ENCODE peak calls at places on chromosomes 3 and 15, in five cellular contexts. L, D, E, T and J are unnamed samples.

GRCh38 chr15:40435331-40436089 is 5.2 kb upstream of the BAHD1 start:
- DNase-seq in L (no peak), T (no peak), E (no peak), D (no peak), J (no peak)

GRCh38 chr3:184945886-184946625 is 134.1 kb downstream of the VPS8 start:
- DNase-seq in L (no peak), T (no peak), D (no peak), E (no peak), J (no peak)

GRCh38 chr3:40597441-40597840 is 72.7 kb downstream of the ZNF621 start:
- DNase-seq in L (no peak), D (no peak), T (no peak), E (no peak), J (no peak)

GRCh38 chr3:184629555-184630160 is 68.1 kb downstream of the EPHB3 start:
- DNase-seq in T (peak), L (no peak), E (no peak), D (peak), J (no peak)

GRCh38 chr15:68526269-68526668 is 52.5 kb upstream of the CORO2B start:
- DNase-seq in D (no peak), E (no peak), T (no peak), L (no peak), J (no peak)

GRCh38 chr3:142319912-142320311 is 94.5 kb upstream of the GK5 start:
- DNase-seq in T (no peak), L (no peak), D (no peak), E (no peak), J (no peak)

GRCh38 chr15:29090617-29091466 is 178.8 kb downstream of the NSMCE3 start:
- DNase-seq in E (peak), T (no peak), L (peak), D (no peak), J (no peak)

GRCh38 chr15:71437919-71438318 is 322.6 kb downstream of the THSD4 start:
- DNase-seq in D (no peak), L (no peak), E (no peak), T (peak), J (no peak)

GRCh38 chr15:75578206-75578947 is 738 bp downstream of the PTPN9 start:
- DNase-seq in T (peak), E (peak), L (peak), D (peak), J (peak)

GRCh38 chr3:197317250-197317963 is 19.0 kb upstream of the DLG1 start:
- DNase-seq in L (no peak), E (peak), D (no peak), T (no peak), J (no peak)

GRCh38 chr3:124887177-124887995 is at the start of gene ITGB5:
- DNase-seq in E (peak), L (peak), T (peak), D (peak), J (peak)

GRCh38 chr15:68666120-68666811 is 87.5 kb downstream of the CORO2B start:
- DNase-seq in E (no peak), D (no peak), L (no peak), T (no peak), J (no peak)

GRCh38 chr15:47422901-47423300 is 294.4 kb upstream of the SEMA6D start:
- DNase-seq in L (no peak), T (peak), E (no peak), D (no peak), J (no peak)

GRCh38 chr15:91593081-91593480 is 260.4 kb upstream of the SLCO3A1 start:
- DNase-seq in L (no peak), D (no peak), E (no peak), T (no peak), J (no peak)

GRCh38 chr3:123618768-123619484 is 34.1 kb upstream of the HACD2 start:
- DNase-seq in E (peak), D (peak), L (no peak), T (peak), J (no peak)

DNA sequence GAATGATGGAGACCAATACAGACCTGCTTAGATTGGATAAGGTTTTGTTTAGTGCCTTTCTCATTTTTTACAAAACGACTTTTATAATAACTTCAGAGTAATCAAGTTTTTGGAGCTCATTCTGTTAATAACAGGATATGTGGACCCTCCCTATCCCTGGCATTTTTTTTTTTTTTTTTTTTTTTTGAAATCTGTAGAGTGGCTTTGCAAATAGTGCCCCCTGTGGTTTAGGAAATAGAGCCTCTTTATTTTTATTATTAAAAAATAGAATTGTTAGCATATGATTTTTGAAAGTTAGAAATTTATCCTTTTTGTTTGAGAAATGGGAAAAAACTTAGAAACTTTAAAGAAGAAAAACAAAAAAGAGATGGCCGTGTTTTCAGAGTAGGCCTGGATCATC is 11.4 kb downstream of the SKIL start:
- DNase-seq in L (no peak), D (no peak), E (no peak), T (no peak), J (no peak)
- TF ChIP-seq CTCF in L (peak), D (no peak), E (peak), T (peak), J (no peak)

GRCh38 chr3:135867911-135868310 is 97.6 kb upstream of the PPP2R3A start:
- DNase-seq in E (no peak), T (no peak), L (no peak), D (no peak), J (no peak)
- TF ChIP-seq CTCF in E (no peak), T (no peak), L (no peak), D (no peak), J (no peak)

GRCh38 chr15:60590935-60591490 is 112.1 kb upstream of the ICE2 start:
- DNase-seq in L (peak), T (peak), D (peak), E (peak), J (peak)
- TF ChIP-seq CTCF in L (peak), T (no peak), D (no peak), E (no peak), J (no peak)

DNA sequence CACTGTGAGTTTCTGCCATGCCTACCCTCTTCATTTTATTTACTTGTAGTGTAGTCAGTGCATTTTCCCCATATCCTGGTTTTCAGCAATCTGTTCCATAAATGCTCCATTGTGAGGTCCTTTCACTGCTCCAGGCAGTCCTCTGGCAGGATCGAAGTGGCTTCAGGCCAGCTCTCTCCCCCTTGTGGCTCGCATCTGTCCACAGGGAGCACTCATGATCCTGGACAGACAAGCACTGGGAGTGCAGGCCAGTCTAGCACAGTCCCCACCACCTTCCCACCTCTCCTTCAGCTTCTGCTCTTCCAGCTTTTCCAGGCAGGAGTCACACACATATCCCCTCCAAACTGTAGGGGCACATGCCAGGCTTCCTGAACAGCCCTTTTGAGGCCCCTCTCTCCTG is 173.6 kb downstream of the PPM1L start:
- DNase-seq in E (no peak), D (peak), L (no peak), T (no peak), J (no peak)
- TF ChIP-seq CTCF in E (peak), D (no peak), L (no peak), T (no peak), J (no peak)

DNA sequence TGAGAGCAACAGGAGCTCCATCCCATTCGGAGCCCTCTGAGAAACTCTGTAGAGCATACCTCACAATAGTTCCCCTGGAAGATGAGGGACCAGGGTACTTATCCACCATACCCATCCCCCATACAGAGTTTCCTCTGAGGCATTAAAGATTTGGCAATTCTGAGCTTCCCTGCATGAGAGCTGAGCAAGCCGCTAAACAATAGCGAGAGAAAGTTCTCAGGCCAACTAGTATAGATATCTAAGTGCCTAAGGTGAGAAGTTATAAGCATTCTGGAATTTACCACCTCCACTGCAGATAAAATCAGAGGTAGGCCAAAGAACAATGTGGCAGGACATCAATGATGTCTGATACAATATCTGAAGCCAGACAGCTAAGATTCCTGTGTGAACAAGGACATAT is 129.1 kb upstream of the MBNL1 start:
- DNase-seq in T (no peak), D (no peak), L (no peak), E (no peak), J (no peak)
- TF ChIP-seq CTCF in T (no peak), D (no peak), L (no peak), E (no peak), J (no peak)

DNA sequence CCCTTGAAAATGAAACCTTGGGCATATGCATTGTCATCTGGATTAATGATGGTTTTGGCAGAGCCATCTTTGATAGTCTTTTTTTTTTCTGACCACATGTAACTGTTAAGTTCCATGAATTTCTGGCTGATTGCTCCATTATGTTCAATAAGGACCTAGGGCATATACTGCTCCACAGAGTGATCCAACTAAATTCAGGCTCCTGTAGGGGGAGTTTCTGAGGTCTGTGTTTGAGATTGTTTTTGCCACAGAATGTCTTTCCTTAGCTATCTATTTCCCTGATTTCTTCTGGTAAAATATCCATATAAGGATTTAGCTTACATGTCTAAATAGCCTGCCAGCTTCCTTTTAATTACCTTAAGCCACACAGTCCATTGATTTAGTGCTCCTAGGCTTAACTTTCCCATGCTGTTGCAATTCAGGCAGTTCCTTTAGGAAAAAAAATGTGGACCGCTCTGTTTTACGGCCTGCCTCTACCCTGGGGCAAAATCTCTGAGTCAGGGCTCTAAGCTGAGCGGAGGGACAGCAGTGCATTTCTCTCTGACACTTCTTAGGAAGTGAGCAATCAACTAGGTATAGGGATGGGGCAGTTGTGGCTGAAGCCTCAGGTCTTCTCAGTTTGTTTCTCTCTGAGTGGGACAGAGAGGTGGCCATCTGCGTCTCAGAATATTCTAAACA is 796.2 kb downstream of the NR2F2 start:
- DNase-seq in E (no peak), T (no peak), D (no peak), L (no peak), J (no peak)
- TF ChIP-seq CTCF in E (no peak), T (no peak), D (no peak), L (no peak), J (no peak)